ENCODE peak calls at places on chromosomes 7 and 10, in six cellular contexts. H is germinal center; F is activated CD8-positive, alpha-beta T cell treated with anti-CD3 and anti-CD28 coated beads for 36 hours; L is NCI-H1105; Q is NCI-H748 treated with DMSO at 0.1 percent for 48 hours; E is brain microvascular endothelial cell. O is an unnamed sample.
A peak's percentile ranks its signal among the peaks of the same experiment; 100 is the strongest.

GRCh38 chr7:144384555-144385245 is 18.8 kb downstream of the NOBOX start:
- DNase-seq in F (peak; percentile 65), Q (no peak), L (no peak), E (peak; percentile 52), H (no peak), O (peak; percentile 85)

GRCh38 chr7:105136221-105136620 is 122.2 kb downstream of the KMT2E start:
- DNase-seq in L (no peak), H (no peak), E (no peak), F (no peak), Q (no peak), O (peak; percentile 34)

GRCh38 chr7:47342646-47343045 is 239.3 kb downstream of the TNS3 start:
- DNase-seq in E (no peak), Q (no peak), F (no peak), L (no peak), H (no peak), O (no peak)

GRCh38 chr7:121395494-121395960 is 581 bp downstream of the FAM3C start:
- DNase-seq in L (no peak), E (peak; percentile 37), F (peak; percentile 69), Q (peak; percentile 43), H (peak; percentile 62), O (peak; percentile 78)

GRCh38 chr7:27277628-27278027 is 35.0 kb downstream of the EVX1 start:
- DNase-seq in F (no peak), E (peak; percentile 60), Q (no peak), H (no peak), L (no peak), O (peak; percentile 64)

GRCh38 chr10:79430506-79430905 is 14.9 kb downstream of the ZCCHC24 start:
- DNase-seq in H (no peak), F (no peak), L (no peak), E (no peak), Q (no peak), O (no peak)

GRCh38 chr7:74454059-74454947 is 597 bp downstream of the GTF2IRD1 start:
- DNase-seq in Q (no peak), F (peak; percentile 43), H (no peak), E (no peak), L (no peak), O (no peak)

GRCh38 chr10:93063977-93064660 is 3.5 kb downstream of the CYP26C1 start:
- DNase-seq in H (no peak), E (no peak), L (no peak), Q (no peak), F (no peak), O (no peak)

GRCh38 chr7:93327006-93327633 is 95.0 kb downstream of the VPS50 start:
- DNase-seq in L (no peak), H (no peak), Q (no peak), E (peak; percentile 83), F (no peak), O (peak; percentile 77)

GRCh38 chr10:5546891-5547683 is 22.3 kb downstream of the CALML3 start:
- DNase-seq in F (no peak), Q (no peak), H (no peak), L (no peak), E (peak; percentile 52), O (peak; percentile 70)

GRCh38 chr10:117439243-117439912 is 64.1 kb upstream of the PDZD8 start:
- DNase-seq in Q (no peak), E (no peak), H (no peak), F (no peak), L (no peak), O (peak; percentile 16)

GRCh38 chr7:48337012-48337621 is 165.9 kb downstream of the ABCA13 start:
- DNase-seq in Q (peak; percentile 37), L (no peak), F (no peak), H (no peak), E (peak; percentile 39), O (no peak)

GRCh38 chr7:121081327-121081936 is 92.9 kb downstream of the CPED1 start:
- DNase-seq in F (no peak), E (peak; percentile 22), L (peak; percentile 24), H (peak; percentile 13), Q (peak; percentile 65), O (peak; percentile 53)

O was measured in Daoy.